ENCODE peak calls at places on chromosomes 16 and 17, in ten cellular contexts. One of them, this sample, is unnamed. For H3K4me1 and H3K27me3, the result is how much of the 10 kb centered on the place peaks cover.

GRCh38 chr17:58595194-58595792 is 80.9 kb upstream of the MTMR4 start:
- DNase-seq in neuronal stem cell: no peak
- DNase-seq in heart left ventricle: no peak
- DNase-seq in IMR-90: no peak
- DNase-seq in endodermal cell: peak
- DNase-seq in right lobe of liver: no peak
- DNase-seq in effector memory CD4-positive, alpha-beta T cell: no peak
- DNase-seq in cardiac muscle cell: no peak
- DNase-seq in tibial artery: no peak
- DNase-seq in CD4-positive, CD25-positive, alpha-beta regulatory T cell: no peak
- DNase-seq in this sample: no peak

GRCh38 chr17:75502072-75502745 is 13.1 kb downstream of the CASKIN2 start:
- DNase-seq in neuronal stem cell: no peak
- DNase-seq in heart left ventricle: no peak
- DNase-seq in IMR-90: no peak
- DNase-seq in endodermal cell: no peak
- DNase-seq in right lobe of liver: peak
- DNase-seq in effector memory CD4-positive, alpha-beta T cell: no peak
- DNase-seq in cardiac muscle cell: no peak
- DNase-seq in tibial artery: no peak
- DNase-seq in CD4-positive, CD25-positive, alpha-beta regulatory T cell: no peak
- DNase-seq in this sample: no peak

GRCh38 chr17:4539576-4540223 is 15.5 kb downstream of the MYBBP1A start:
- DNase-seq in neuronal stem cell: no peak
- DNase-seq in heart left ventricle: no peak
- DNase-seq in IMR-90: no peak
- DNase-seq in endodermal cell: no peak
- DNase-seq in right lobe of liver: no peak
- DNase-seq in effector memory CD4-positive, alpha-beta T cell: no peak
- DNase-seq in cardiac muscle cell: no peak
- DNase-seq in tibial artery: no peak
- DNase-seq in CD4-positive, CD25-positive, alpha-beta regulatory T cell: no peak
- DNase-seq in this sample: no peak

GRCh38 chr17:35404360-35404759 is 27.9 kb downstream of the SLFN12 start:
- DNase-seq in neuronal stem cell: no peak
- DNase-seq in heart left ventricle: no peak
- DNase-seq in IMR-90: peak
- DNase-seq in endodermal cell: no peak
- DNase-seq in right lobe of liver: no peak
- DNase-seq in effector memory CD4-positive, alpha-beta T cell: no peak
- DNase-seq in cardiac muscle cell: no peak
- DNase-seq in tibial artery: no peak
- DNase-seq in CD4-positive, CD25-positive, alpha-beta regulatory T cell: no peak
- DNase-seq in this sample: no peak

GRCh38 chr17:73028311-73028755 is 64.2 kb downstream of the SLC39A11 start:
- DNase-seq in neuronal stem cell: no peak
- DNase-seq in heart left ventricle: no peak
- DNase-seq in IMR-90: peak
- DNase-seq in endodermal cell: no peak
- DNase-seq in right lobe of liver: no peak
- DNase-seq in effector memory CD4-positive, alpha-beta T cell: no peak
- DNase-seq in cardiac muscle cell: no peak
- DNase-seq in tibial artery: no peak
- DNase-seq in CD4-positive, CD25-positive, alpha-beta regulatory T cell: no peak
- DNase-seq in this sample: no peak

GRCh38 chr17:73466704-73467433 is 155.1 kb upstream of the CDC42EP4 start:
- DNase-seq in neuronal stem cell: no peak
- DNase-seq in heart left ventricle: no peak
- DNase-seq in IMR-90: no peak
- DNase-seq in endodermal cell: no peak
- DNase-seq in right lobe of liver: no peak
- DNase-seq in effector memory CD4-positive, alpha-beta T cell: no peak
- DNase-seq in cardiac muscle cell: no peak
- DNase-seq in tibial artery: no peak
- DNase-seq in CD4-positive, CD25-positive, alpha-beta regulatory T cell: no peak
- DNase-seq in this sample: no peak

GRCh38 chr17:75557075-75557851 is 30.3 kb upstream of the MYO15B start:
- DNase-seq in neuronal stem cell: no peak
- DNase-seq in heart left ventricle: no peak
- DNase-seq in IMR-90: peak
- DNase-seq in endodermal cell: peak
- DNase-seq in right lobe of liver: peak
- DNase-seq in effector memory CD4-positive, alpha-beta T cell: no peak
- DNase-seq in cardiac muscle cell: peak
- DNase-seq in tibial artery: no peak
- DNase-seq in CD4-positive, CD25-positive, alpha-beta regulatory T cell: no peak
- DNase-seq in this sample: no peak

GRCh38 chr17:61863801-61864126 is 436 bp upstream of the BRIP1 start:
- DNase-seq in neuronal stem cell: no peak
- DNase-seq in heart left ventricle: no peak
- DNase-seq in IMR-90: no peak
- DNase-seq in endodermal cell: no peak
- DNase-seq in right lobe of liver: no peak
- DNase-seq in effector memory CD4-positive, alpha-beta T cell: no peak
- DNase-seq in cardiac muscle cell: no peak
- DNase-seq in tibial artery: no peak
- DNase-seq in CD4-positive, CD25-positive, alpha-beta regulatory T cell: no peak
- DNase-seq in this sample: no peak

GRCh38 chr17:13575466-13575865 is 26.3 kb downstream of the HS3ST3A1 start:
- DNase-seq in neuronal stem cell: no peak
- DNase-seq in heart left ventricle: no peak
- DNase-seq in IMR-90: no peak
- DNase-seq in endodermal cell: no peak
- DNase-seq in right lobe of liver: no peak
- DNase-seq in effector memory CD4-positive, alpha-beta T cell: no peak
- DNase-seq in cardiac muscle cell: no peak
- DNase-seq in tibial artery: no peak
- DNase-seq in CD4-positive, CD25-positive, alpha-beta regulatory T cell: no peak
- DNase-seq in this sample: no peak

GRCh38 chr17:64418506-64419339 is 28.1 kb upstream of the PECAM1 start:
- DNase-seq in neuronal stem cell: peak
- DNase-seq in heart left ventricle: no peak
- DNase-seq in IMR-90: peak
- DNase-seq in endodermal cell: no peak
- DNase-seq in right lobe of liver: no peak
- DNase-seq in effector memory CD4-positive, alpha-beta T cell: no peak
- DNase-seq in cardiac muscle cell: peak
- DNase-seq in tibial artery: no peak
- DNase-seq in CD4-positive, CD25-positive, alpha-beta regulatory T cell: peak
- DNase-seq in this sample: no peak

GRCh38 chr17:81867952-81868673 is 3.0 kb downstream of the ARHGDIA start:
- DNase-seq in neuronal stem cell: no peak
- DNase-seq in heart left ventricle: no peak
- DNase-seq in IMR-90: no peak
- DNase-seq in endodermal cell: no peak
- DNase-seq in right lobe of liver: peak
- DNase-seq in effector memory CD4-positive, alpha-beta T cell: no peak
- DNase-seq in cardiac muscle cell: no peak
- DNase-seq in tibial artery: no peak
- DNase-seq in CD4-positive, CD25-positive, alpha-beta regulatory T cell: no peak
- DNase-seq in this sample: no peak

GRCh38 chr17:81869221-81870154 is 1.6 kb downstream of the ARHGDIA start:
- DNase-seq in neuronal stem cell: no peak
- DNase-seq in heart left ventricle: no peak
- DNase-seq in IMR-90: no peak
- DNase-seq in endodermal cell: peak
- DNase-seq in right lobe of liver: peak
- DNase-seq in effector memory CD4-positive, alpha-beta T cell: no peak
- DNase-seq in cardiac muscle cell: peak
- DNase-seq in tibial artery: no peak
- DNase-seq in CD4-positive, CD25-positive, alpha-beta regulatory T cell: no peak
- DNase-seq in this sample: no peak

GRCh38 chr17:81870155-81870977 is 771 bp downstream of the ARHGDIA start:
- DNase-seq in neuronal stem cell: no peak
- DNase-seq in heart left ventricle: peak
- DNase-seq in IMR-90: peak
- DNase-seq in endodermal cell: peak
- DNase-seq in right lobe of liver: peak
- DNase-seq in effector memory CD4-positive, alpha-beta T cell: peak
- DNase-seq in cardiac muscle cell: peak
- DNase-seq in tibial artery: no peak
- DNase-seq in CD4-positive, CD25-positive, alpha-beta regulatory T cell: peak
- DNase-seq in this sample: no peak

GRCh38 chr17:81867123-81867951 is 3.8 kb downstream of the ARHGDIA start:
- DNase-seq in neuronal stem cell: no peak
- DNase-seq in heart left ventricle: no peak
- DNase-seq in IMR-90: peak
- DNase-seq in endodermal cell: peak
- DNase-seq in right lobe of liver: peak
- DNase-seq in effector memory CD4-positive, alpha-beta T cell: no peak
- DNase-seq in cardiac muscle cell: peak
- DNase-seq in tibial artery: no peak
- DNase-seq in CD4-positive, CD25-positive, alpha-beta regulatory T cell: no peak
- DNase-seq in this sample: no peak

GRCh38 chr17:81868674-81869220 is 2.4 kb downstream of the ARHGDIA start:
- DNase-seq in neuronal stem cell: no peak
- DNase-seq in heart left ventricle: peak
- DNase-seq in IMR-90: peak
- DNase-seq in endodermal cell: peak
- DNase-seq in right lobe of liver: peak
- DNase-seq in effector memory CD4-positive, alpha-beta T cell: no peak
- DNase-seq in cardiac muscle cell: peak
- DNase-seq in tibial artery: peak
- DNase-seq in CD4-positive, CD25-positive, alpha-beta regulatory T cell: no peak
- DNase-seq in this sample: no peak
- H3K4me1 ChIP-seq in neuronal stem cell: under half
- H3K4me1 ChIP-seq in heart left ventricle: half or more
- H3K4me1 ChIP-seq in IMR-90: under half
- H3K4me1 ChIP-seq in endodermal cell: under half
- H3K4me1 ChIP-seq in right lobe of liver: under half
- H3K4me1 ChIP-seq in effector memory CD4-positive, alpha-beta T cell: under half
- H3K4me1 ChIP-seq in cardiac muscle cell: under half
- H3K4me1 ChIP-seq in tibial artery: under half
- H3K4me1 ChIP-seq in CD4-positive, CD25-positive, alpha-beta regulatory T cell: under half
- H3K4me1 ChIP-seq in this sample: under half

DNA sequence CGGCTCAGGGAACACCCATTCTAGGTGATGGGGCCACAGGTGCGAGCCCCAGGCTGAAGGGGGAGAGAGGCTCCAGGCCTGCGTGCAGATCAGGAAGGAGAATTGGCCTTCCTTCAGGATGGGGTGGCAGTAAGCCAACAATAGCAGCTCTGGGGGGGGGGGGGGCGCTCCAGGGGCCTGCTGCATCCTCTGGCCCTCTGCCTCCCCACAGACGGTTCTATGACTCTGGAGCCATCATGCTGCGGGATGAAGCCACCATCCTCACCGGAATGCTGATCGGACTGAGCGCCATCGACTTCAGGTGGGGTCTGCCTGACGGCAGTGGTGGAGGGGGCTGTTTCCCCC is 6.1 kb downstream of the RUNDC3A start:
- DNase-seq in neuronal stem cell: no peak
- DNase-seq in heart left ventricle: no peak
- DNase-seq in IMR-90: no peak
- DNase-seq in endodermal cell: no peak
- DNase-seq in right lobe of liver: no peak
- DNase-seq in effector memory CD4-positive, alpha-beta T cell: no peak
- DNase-seq in cardiac muscle cell: no peak
- DNase-seq in tibial artery: no peak
- DNase-seq in CD4-positive, CD25-positive, alpha-beta regulatory T cell: no peak
- DNase-seq in this sample: no peak
- H3K27me3 ChIP-seq in neuronal stem cell: half or more
- H3K27me3 ChIP-seq in heart left ventricle: half or more
- H3K27me3 ChIP-seq in IMR-90: half or more
- H3K27me3 ChIP-seq in endodermal cell: under half
- H3K27me3 ChIP-seq in right lobe of liver: under half
- H3K27me3 ChIP-seq in effector memory CD4-positive, alpha-beta T cell: under half
- H3K27me3 ChIP-seq in cardiac muscle cell: under half
- H3K27me3 ChIP-seq in tibial artery: half or more
- H3K27me3 ChIP-seq in CD4-positive, CD25-positive, alpha-beta regulatory T cell: under half
- H3K27me3 ChIP-seq in this sample: under half

GRCh38 chr17:7403902-7404736 is at the start of gene TMEM256:
- DNase-seq in neuronal stem cell: peak
- DNase-seq in heart left ventricle: peak
- DNase-seq in IMR-90: peak
- DNase-seq in endodermal cell: peak
- DNase-seq in right lobe of liver: peak
- DNase-seq in effector memory CD4-positive, alpha-beta T cell: peak
- DNase-seq in cardiac muscle cell: peak
- DNase-seq in tibial artery: peak
- DNase-seq in CD4-positive, CD25-positive, alpha-beta regulatory T cell: peak
- DNase-seq in this sample: peak
- H3K27ac ChIP-seq in neuronal stem cell: peak
- H3K27ac ChIP-seq in heart left ventricle: peak
- H3K27ac ChIP-seq in IMR-90: peak
- H3K27ac ChIP-seq in endodermal cell: peak
- H3K27ac ChIP-seq in right lobe of liver: peak
- H3K27ac ChIP-seq in effector memory CD4-positive, alpha-beta T cell: peak
- H3K27ac ChIP-seq in cardiac muscle cell: peak
- H3K27ac ChIP-seq in tibial artery: peak
- H3K27ac ChIP-seq in CD4-positive, CD25-positive, alpha-beta regulatory T cell: peak
- H3K27ac ChIP-seq in this sample: no peak

GRCh38 chr17:38418069-38418692 is 10.1 kb upstream of the ARHGAP23 start:
- DNase-seq in neuronal stem cell: no peak
- DNase-seq in heart left ventricle: no peak
- DNase-seq in IMR-90: no peak
- DNase-seq in endodermal cell: no peak
- DNase-seq in right lobe of liver: no peak
- DNase-seq in effector memory CD4-positive, alpha-beta T cell: no peak
- DNase-seq in cardiac muscle cell: no peak
- DNase-seq in tibial artery: no peak
- DNase-seq in CD4-positive, CD25-positive, alpha-beta regulatory T cell: no peak
- DNase-seq in this sample: no peak
- H3K4me1 ChIP-seq in neuronal stem cell: half or more
- H3K4me1 ChIP-seq in heart left ventricle: under half
- H3K4me1 ChIP-seq in IMR-90: under half
- H3K4me1 ChIP-seq in endodermal cell: under half
- H3K4me1 ChIP-seq in right lobe of liver: under half
- H3K4me1 ChIP-seq in effector memory CD4-positive, alpha-beta T cell: under half
- H3K4me1 ChIP-seq in cardiac muscle cell: under half
- H3K4me1 ChIP-seq in tibial artery: half or more
- H3K4me1 ChIP-seq in CD4-positive, CD25-positive, alpha-beta regulatory T cell: under half
- H3K4me1 ChIP-seq in this sample: under half

GRCh38 chr16:65744401-65744800 is 622.1 kb upstream of the CDH5 start:
- DNase-seq in neuronal stem cell: no peak
- DNase-seq in heart left ventricle: no peak
- DNase-seq in IMR-90: no peak
- DNase-seq in endodermal cell: no peak
- DNase-seq in right lobe of liver: no peak
- DNase-seq in effector memory CD4-positive, alpha-beta T cell: no peak
- DNase-seq in cardiac muscle cell: no peak
- DNase-seq in tibial artery: no peak
- DNase-seq in CD4-positive, CD25-positive, alpha-beta regulatory T cell: no peak
- DNase-seq in this sample: no peak
- H3K27me3 ChIP-seq in neuronal stem cell: under half
- H3K27me3 ChIP-seq in heart left ventricle: under half
- H3K27me3 ChIP-seq in IMR-90: under half
- H3K27me3 ChIP-seq in endodermal cell: under half
- H3K27me3 ChIP-seq in right lobe of liver: under half
- H3K27me3 ChIP-seq in effector memory CD4-positive, alpha-beta T cell: under half
- H3K27me3 ChIP-seq in cardiac muscle cell: under half
- H3K27me3 ChIP-seq in tibial artery: under half
- H3K27me3 ChIP-seq in CD4-positive, CD25-positive, alpha-beta regulatory T cell: under half
- H3K27me3 ChIP-seq in this sample: under half